ENCODE peak calls at places on chromosomes 11 and 22, in five cellular contexts. O, D, E, S and J are unnamed samples.

GRCh38 chr11:2212411-2213251 is 41.0 kb upstream of the TH start:
- DNase-seq in O (no peak), D (no peak), E (no peak), S (no peak), J (no peak)

GRCh38 chr11:81007046-81007445 is 1566.2 kb upstream of the TENM4 start:
- DNase-seq in O (peak; percentile 1), D (no peak), E (no peak), S (peak; percentile 12), J (peak; percentile 8)

GRCh38 chr22:44284711-44285110 is 28.0 kb downstream of the SHISAL1 start:
- DNase-seq in O (no peak), D (no peak), E (no peak), S (no peak), J (no peak)

GRCh38 chr22:22787805-22788459 is 99.7 kb upstream of the IGLL5 start:
- DNase-seq in O (peak; percentile 11), D (peak; percentile 47), E (peak; percentile 16), S (no peak), J (peak; percentile 69)

GRCh38 chr22:22047266-22047665 is 64.7 kb upstream of the TOP3B start:
- DNase-seq in O (no peak), D (no peak), E (no peak), S (no peak), J (no peak)

GRCh38 chr11:2698386-2699184 is 1.2 kb downstream of the KCNQ1OT1 start:
- DNase-seq in O (no peak), D (peak; percentile 14), E (no peak), S (no peak), J (no peak)

GRCh38 chr11:86244063-86244521 is 461 bp upstream of the EED start:
- DNase-seq in O (peak; percentile 92), D (peak; percentile 76), E (peak; percentile 87), S (peak; percentile 77), J (peak; percentile 96)

GRCh38 chr11:33697997-33698396 is 2.6 kb downstream of the C11orf91 start:
- DNase-seq in O (no peak), D (no peak), E (no peak), S (no peak), J (peak; percentile 44)

GRCh38 chr22:17109113-17109865 is 11.9 kb downstream of the TMEM121B start:
- DNase-seq in O (no peak), D (no peak), E (no peak), S (no peak), J (peak; percentile 13)

GRCh38 chr11:35030716-35031213 is 108.2 kb upstream of the CD44 start:
- DNase-seq in O (peak; percentile 75), D (peak; percentile 80), E (no peak), S (peak; percentile 68), J (peak; percentile 87)

GRCh38 chr11:20042717-20043392 is 117.4 kb downstream of the DBX1 start:
- DNase-seq in O (no peak), D (no peak), E (no peak), S (no peak), J (no peak)

GRCh38 chr11:71327156-71328085 is 75.0 kb upstream of the SHANK2 start:
- DNase-seq in O (no peak), D (no peak), E (no peak), S (no peak), J (no peak)

GRCh38 chr11:61495801-61496601 is 12.5 kb upstream of the LRRC10B start:
- DNase-seq in O (no peak), D (no peak), E (peak; percentile 29), S (no peak), J (no peak)

GRCh38 chr11:119523801-119524200 is 100.8 kb upstream of the THY1 start:
- DNase-seq in O (no peak), D (no peak), E (no peak), S (no peak), J (no peak)

GRCh38 chr11:81497202-81497804 is 1236.4 kb downstream of the FAM181B start:
- DNase-seq in O (peak; percentile 2), D (no peak), E (peak; percentile 14), S (no peak), J (peak; percentile 61)

GRCh38 chr22:37552560-37553163 is 7.6 kb upstream of the CDC42EP1 start:
- DNase-seq in O (peak; percentile 52), D (no peak), E (no peak), S (no peak), J (no peak)

GRCh38 chr11:125061237-125061636 is 1.9 kb upstream of the SLC37A2 start:
- DNase-seq in O (no peak), D (no peak), E (no peak), S (no peak), J (no peak)

GRCh38 chr22:20864186-20864908 is 5.5 kb downstream of the SNAP29 start:
- DNase-seq in O (no peak), D (no peak), E (no peak), S (no peak), J (no peak)

GRCh38 chr22:21582801-21583740 is 15.6 kb downstream of the UBE2L3 start:
- DNase-seq in O (no peak), D (no peak), E (no peak), S (no peak), J (no peak)

GRCh38 chr22:24186352-24186740 is 5.1 kb downstream of the SUSD2 start:
- DNase-seq in O (no peak), D (no peak), E (no peak), S (no peak), J (no peak)

GRCh38 chr22:50437511-50438304 is 37.1 kb downstream of the SBF1 start:
- DNase-seq in O (no peak), D (no peak), E (no peak), S (no peak), J (no peak)

GRCh38 chr11:35116762-35117588 is 22.0 kb upstream of the CD44 start:
- DNase-seq in O (no peak), D (no peak), E (no peak), S (no peak), J (no peak)

GRCh38 chr11:36471577-36471976 is 38.5 kb downstream of the TRAF6 start:
- DNase-seq in O (no peak), D (no peak), E (no peak), S (no peak), J (no peak)

GRCh38 chr11:102494216-102494615 is 36.3 kb downstream of the MMP7 start:
- DNase-seq in O (no peak), D (no peak), E (no peak), S (peak; percentile 76), J (no peak)

GRCh38 chr11:9754041-9754471 is 90.2 kb downstream of the SWAP70 start:
- DNase-seq in O (no peak), D (no peak), E (no peak), S (no peak), J (peak; percentile 30)

GRCh38 chr11:72962084-72962483 is 147.9 kb downstream of the ATG16L2 start:
- DNase-seq in O (no peak), D (no peak), E (no peak), S (no peak), J (peak; percentile 71)

GRCh38 chr11:59208956-59209355 is 3.8 kb downstream of the MPEG1 start:
- DNase-seq in O (no peak), D (no peak), E (no peak), S (no peak), J (no peak)

GRCh38 chr11:57776101-57776511 is 14.5 kb downstream of the CTNND1 start:
- DNase-seq in O (no peak), D (no peak), E (no peak), S (peak; percentile 76), J (no peak)

GRCh38 chr11:12961615-12962014 is 47.5 kb upstream of the RASSF10 start:
- DNase-seq in O (peak; percentile 20), D (no peak), E (peak; percentile 1), S (no peak), J (no peak)

GRCh38 chr22:26975865-26976264 is 318.5 kb downstream of the MIAT start:
- DNase-seq in O (no peak), D (no peak), E (no peak), S (no peak), J (no peak)

GRCh38 chr11:61969838-61970452 is 2.5 kb upstream of the FTH1 start:
- DNase-seq in O (no peak), D (no peak), E (no peak), S (no peak), J (peak; percentile 91)

GRCh38 chr22:17930455-17931313 is 93.7 kb downstream of the MICAL3 start:
- DNase-seq in O (no peak), D (no peak), E (no peak), S (no peak), J (no peak)

GRCh38 chr22:45884201-45885067 is 92.5 kb downstream of the WNT7B start:
- DNase-seq in O (no peak), D (no peak), E (no peak), S (no peak), J (no peak)

GRCh38 chr11:108871867-108872266 is 207.0 kb downstream of the DDX10 start:
- DNase-seq in O (no peak), D (no peak), E (no peak), S (no peak), J (no peak)

GRCh38 chr11:111376453-111376871 is 2.6 kb downstream of the POU2AF1 start:
- DNase-seq in O (no peak), D (no peak), E (no peak), S (no peak), J (no peak)